ENCODE peak calls at places on chromosome 17, in nine cellular contexts. One of them, this sample, is unnamed.
A peak's percentile ranks its signal among the peaks of the same experiment; 100 is the strongest.

GRCh38 chr17:48052956-48053757 is 5.0 kb downstream of the NFE2L1 start:
- DNase-seq in OCI-LY7: no peak
- DNase-seq in neural crest cell: no peak
- DNase-seq in cardiac fibroblast: peak; percentile 75
- DNase-seq in astrocyte: no peak
- DNase-seq in AG09319: no peak
- DNase-seq in cardiac muscle cell: peak; percentile 76
- DNase-seq in progenitor cell of endocrine pancreas: no peak
- DNase-seq in heart left ventricle: peak; percentile 93
- DNase-seq in this sample: no peak

GRCh38 chr17:28471531-28472342 is 1.7 kb upstream of the SLC13A2 start:
- DNase-seq in neural crest cell: no peak
- DNase-seq in astrocyte: no peak
- DNase-seq in OCI-LY7: no peak
- DNase-seq in heart left ventricle: no peak
- DNase-seq in cardiac muscle cell: no peak
- DNase-seq in progenitor cell of endocrine pancreas: no peak
- DNase-seq in AG09319: no peak
- DNase-seq in cardiac fibroblast: no peak
- DNase-seq in this sample: no peak

GRCh38 chr17:19769946-19770652 is 22.0 kb upstream of the ALDH3A1 start:
- DNase-seq in cardiac fibroblast: peak; percentile 50
- DNase-seq in heart left ventricle: no peak
- DNase-seq in astrocyte: peak; percentile 63
- DNase-seq in neural crest cell: no peak
- DNase-seq in OCI-LY7: no peak
- DNase-seq in AG09319: peak; percentile 23
- DNase-seq in progenitor cell of endocrine pancreas: no peak
- DNase-seq in cardiac muscle cell: no peak
- DNase-seq in this sample: no peak

GRCh38 chr17:806346-807145 is 24.4 kb downstream of the MRM3 start:
- DNase-seq in heart left ventricle: no peak
- DNase-seq in cardiac muscle cell: no peak
- DNase-seq in neural crest cell: no peak
- DNase-seq in progenitor cell of endocrine pancreas: no peak
- DNase-seq in cardiac fibroblast: no peak
- DNase-seq in AG09319: no peak
- DNase-seq in OCI-LY7: no peak
- DNase-seq in astrocyte: no peak
- DNase-seq in this sample: no peak

GRCh38 chr17:50240876-50241275 is 33.4 kb upstream of the TMEM92 start:
- DNase-seq in heart left ventricle: no peak
- DNase-seq in cardiac muscle cell: no peak
- DNase-seq in astrocyte: peak; percentile 80
- DNase-seq in AG09319: no peak
- DNase-seq in cardiac fibroblast: peak; percentile 69
- DNase-seq in OCI-LY7: no peak
- DNase-seq in neural crest cell: no peak
- DNase-seq in progenitor cell of endocrine pancreas: no peak
- DNase-seq in this sample: no peak

GRCh38 chr17:37359682-37360188 is 16.1 kb upstream of the C17orf78 start:
- DNase-seq in OCI-LY7: no peak
- DNase-seq in progenitor cell of endocrine pancreas: no peak
- DNase-seq in astrocyte: no peak
- DNase-seq in cardiac muscle cell: no peak
- DNase-seq in cardiac fibroblast: no peak
- DNase-seq in heart left ventricle: no peak
- DNase-seq in neural crest cell: no peak
- DNase-seq in AG09319: no peak
- DNase-seq in this sample: no peak

GRCh38 chr17:74212262-74212912 is 984 bp upstream of the TTYH2 start:
- DNase-seq in AG09319: no peak
- DNase-seq in progenitor cell of endocrine pancreas: no peak
- DNase-seq in cardiac fibroblast: no peak
- DNase-seq in astrocyte: peak; percentile 20
- DNase-seq in neural crest cell: no peak
- DNase-seq in cardiac muscle cell: no peak
- DNase-seq in OCI-LY7: no peak
- DNase-seq in heart left ventricle: peak; percentile 54
- DNase-seq in this sample: peak; percentile 30

GRCh38 chr17:76772842-76773521 is 35.1 kb downstream of the MFSD11 start:
- DNase-seq in astrocyte: peak; percentile 86
- DNase-seq in progenitor cell of endocrine pancreas: no peak
- DNase-seq in neural crest cell: no peak
- DNase-seq in heart left ventricle: no peak
- DNase-seq in cardiac muscle cell: peak; percentile 51
- DNase-seq in OCI-LY7: peak; percentile 50
- DNase-seq in AG09319: peak; percentile 74
- DNase-seq in cardiac fibroblast: peak; percentile 70
- DNase-seq in this sample: no peak

GRCh38 chr17:42288985-42289862 is 926 bp downstream of the STAT5A start:
- DNase-seq in AG09319: no peak
- DNase-seq in heart left ventricle: peak; percentile 62
- DNase-seq in OCI-LY7: no peak
- DNase-seq in progenitor cell of endocrine pancreas: no peak
- DNase-seq in cardiac muscle cell: no peak
- DNase-seq in cardiac fibroblast: no peak
- DNase-seq in neural crest cell: no peak
- DNase-seq in astrocyte: no peak
- DNase-seq in this sample: peak; percentile 50

GRCh38 chr17:32259596-32259995 is 6.0 kb upstream of the RHBDL3 start:
- DNase-seq in astrocyte: peak; percentile 70
- DNase-seq in OCI-LY7: no peak
- DNase-seq in cardiac fibroblast: peak; percentile 54
- DNase-seq in neural crest cell: no peak
- DNase-seq in heart left ventricle: no peak
- DNase-seq in AG09319: no peak
- DNase-seq in progenitor cell of endocrine pancreas: no peak
- DNase-seq in cardiac muscle cell: no peak
- DNase-seq in this sample: no peak

GRCh38 chr17:29045026-29045425 is 2.1 kb downstream of the PIPOX start:
- DNase-seq in OCI-LY7: no peak
- DNase-seq in cardiac muscle cell: no peak
- DNase-seq in AG09319: no peak
- DNase-seq in neural crest cell: no peak
- DNase-seq in heart left ventricle: no peak
- DNase-seq in progenitor cell of endocrine pancreas: no peak
- DNase-seq in astrocyte: no peak
- DNase-seq in cardiac fibroblast: no peak
- DNase-seq in this sample: no peak

GRCh38 chr17:39812466-39812865 is 51.6 kb downstream of the IKZF3 start:
- DNase-seq in cardiac muscle cell: no peak
- DNase-seq in cardiac fibroblast: no peak
- DNase-seq in heart left ventricle: no peak
- DNase-seq in OCI-LY7: no peak
- DNase-seq in neural crest cell: no peak
- DNase-seq in AG09319: no peak
- DNase-seq in astrocyte: no peak
- DNase-seq in progenitor cell of endocrine pancreas: no peak
- DNase-seq in this sample: no peak

GRCh38 chr17:59856859-59857794 is 35.6 kb downstream of the TUBD1 start:
- DNase-seq in cardiac muscle cell: no peak
- DNase-seq in progenitor cell of endocrine pancreas: no peak
- DNase-seq in OCI-LY7: no peak
- DNase-seq in AG09319: no peak
- DNase-seq in heart left ventricle: no peak
- DNase-seq in cardiac fibroblast: peak; percentile 18
- DNase-seq in astrocyte: no peak
- DNase-seq in neural crest cell: no peak
- DNase-seq in this sample: no peak

GRCh38 chr17:59858167-59858790 is 34.5 kb downstream of the TUBD1 start:
- DNase-seq in AG09319: peak; percentile 40
- DNase-seq in cardiac fibroblast: peak; percentile 28
- DNase-seq in OCI-LY7: no peak
- DNase-seq in neural crest cell: no peak
- DNase-seq in heart left ventricle: no peak
- DNase-seq in cardiac muscle cell: no peak
- DNase-seq in astrocyte: peak; percentile 23
- DNase-seq in progenitor cell of endocrine pancreas: no peak
- DNase-seq in this sample: no peak

GRCh38 chr17:59851431-59852375 is 41.0 kb downstream of the TUBD1 start:
- DNase-seq in astrocyte: peak; percentile 90
- DNase-seq in OCI-LY7: no peak
- DNase-seq in heart left ventricle: no peak
- DNase-seq in neural crest cell: no peak
- DNase-seq in progenitor cell of endocrine pancreas: no peak
- DNase-seq in cardiac fibroblast: peak; percentile 84
- DNase-seq in AG09319: peak; percentile 84
- DNase-seq in cardiac muscle cell: no peak
- DNase-seq in this sample: no peak

GRCh38 chr17:59848778-59849177 is 44.0 kb downstream of the TUBD1 start:
- DNase-seq in OCI-LY7: no peak
- DNase-seq in neural crest cell: no peak
- DNase-seq in astrocyte: no peak
- DNase-seq in progenitor cell of endocrine pancreas: no peak
- DNase-seq in cardiac muscle cell: no peak
- DNase-seq in AG09319: peak; percentile 63
- DNase-seq in heart left ventricle: peak; percentile 69
- DNase-seq in cardiac fibroblast: peak; percentile 85
- DNase-seq in this sample: peak; percentile 40

GRCh38 chr17:59853168-59853918 is 39.4 kb downstream of the TUBD1 start:
- DNase-seq in AG09319: peak; percentile 31
- DNase-seq in progenitor cell of endocrine pancreas: no peak
- DNase-seq in OCI-LY7: peak; percentile 95
- DNase-seq in cardiac fibroblast: peak; percentile 84
- DNase-seq in cardiac muscle cell: no peak
- DNase-seq in heart left ventricle: no peak
- DNase-seq in astrocyte: peak; percentile 95
- DNase-seq in neural crest cell: peak; percentile 11
- DNase-seq in this sample: no peak
- TF ChIP-seq CTCF in AG09319: peak; percentile 10
- TF ChIP-seq CTCF in progenitor cell of endocrine pancreas: peak; percentile 61
- TF ChIP-seq CTCF in OCI-LY7: peak; percentile 92
- TF ChIP-seq CTCF in cardiac fibroblast: peak; percentile 67
- TF ChIP-seq CTCF in cardiac muscle cell: peak; percentile 37
- TF ChIP-seq CTCF in heart left ventricle: no peak
- TF ChIP-seq CTCF in astrocyte: peak; percentile 79
- TF ChIP-seq CTCF in neural crest cell: peak; percentile 61
- TF ChIP-seq CTCF in this sample: no peak

GRCh38 chr17:79090503-79091372 is 16.1 kb downstream of the ENGASE start:
- DNase-seq in AG09319: no peak
- DNase-seq in astrocyte: peak; percentile 4
- DNase-seq in OCI-LY7: no peak
- DNase-seq in cardiac fibroblast: peak; percentile 24
- DNase-seq in cardiac muscle cell: no peak
- DNase-seq in progenitor cell of endocrine pancreas: no peak
- DNase-seq in heart left ventricle: no peak
- DNase-seq in neural crest cell: no peak
- DNase-seq in this sample: no peak
- TF ChIP-seq CTCF in AG09319: peak; percentile 28
- TF ChIP-seq CTCF in astrocyte: peak; percentile 10
- TF ChIP-seq CTCF in OCI-LY7: no peak
- TF ChIP-seq CTCF in cardiac fibroblast: peak; percentile 34
- TF ChIP-seq CTCF in cardiac muscle cell: peak; percentile 61
- TF ChIP-seq CTCF in progenitor cell of endocrine pancreas: no peak
- TF ChIP-seq CTCF in heart left ventricle: no peak
- TF ChIP-seq CTCF in neural crest cell: no peak
- TF ChIP-seq CTCF in this sample: no peak

DNA sequence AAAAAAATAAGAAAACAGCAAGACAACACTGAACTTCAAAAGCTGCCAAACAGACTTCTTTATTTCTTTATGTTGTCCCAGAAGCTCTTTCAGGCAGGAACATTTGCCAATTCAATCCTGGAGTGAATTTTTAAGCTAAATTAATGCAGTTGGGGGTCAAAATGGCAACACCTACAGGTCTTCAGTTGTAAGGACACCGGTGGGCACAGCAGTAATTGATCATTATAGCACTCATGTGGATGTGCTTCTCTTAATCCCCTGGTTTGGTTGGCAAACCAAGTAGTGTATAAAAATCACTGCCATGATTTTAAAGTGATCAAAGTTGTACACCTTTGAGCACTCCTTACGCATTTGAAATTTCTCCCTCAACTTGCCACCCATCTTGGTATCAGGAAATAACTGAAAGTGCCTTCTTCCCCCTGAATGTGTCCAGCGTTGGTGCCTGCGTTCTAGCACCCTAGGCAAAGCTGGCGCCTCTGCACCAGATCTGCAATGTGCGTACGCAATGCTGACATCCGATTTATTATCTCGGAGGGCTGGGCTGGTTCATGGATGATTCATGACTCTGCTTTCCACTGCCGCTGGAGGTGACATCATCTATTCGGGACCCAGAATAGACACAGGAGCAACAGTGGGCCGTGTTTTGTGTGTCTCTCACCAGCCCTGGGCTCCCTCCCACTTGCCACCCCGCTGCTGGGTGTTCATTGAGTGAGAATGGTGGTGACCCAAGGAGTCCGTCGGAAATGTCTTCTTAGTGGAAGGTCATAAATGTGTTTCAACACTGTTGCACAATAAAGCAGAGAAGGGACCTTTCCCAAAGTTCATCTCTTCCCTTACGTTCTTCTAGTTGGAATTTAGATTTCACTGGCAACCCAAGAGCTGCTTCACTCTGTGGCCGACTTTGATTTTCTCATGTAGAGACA is 203.4 kb downstream of the CCDC182 start:
- DNase-seq in AG09319: no peak
- DNase-seq in OCI-LY7: no peak
- DNase-seq in neural crest cell: no peak
- DNase-seq in progenitor cell of endocrine pancreas: no peak
- DNase-seq in cardiac fibroblast: peak; percentile 91
- DNase-seq in astrocyte: peak; percentile 89
- DNase-seq in heart left ventricle: peak; percentile 82
- DNase-seq in cardiac muscle cell: no peak
- DNase-seq in this sample: no peak
- TF ChIP-seq CTCF in AG09319: no peak
- TF ChIP-seq CTCF in OCI-LY7: peak; percentile 51
- TF ChIP-seq CTCF in neural crest cell: no peak
- TF ChIP-seq CTCF in progenitor cell of endocrine pancreas: peak; percentile 6
- TF ChIP-seq CTCF in cardiac fibroblast: no peak
- TF ChIP-seq CTCF in astrocyte: no peak
- TF ChIP-seq CTCF in heart left ventricle: no peak
- TF ChIP-seq CTCF in cardiac muscle cell: no peak
- TF ChIP-seq CTCF in this sample: no peak

GRCh38 chr17:79984877-79985276 is 50.8 kb downstream of the TBC1D16 start:
- DNase-seq in neural crest cell: no peak
- DNase-seq in heart left ventricle: no peak
- DNase-seq in progenitor cell of endocrine pancreas: no peak
- DNase-seq in cardiac fibroblast: no peak
- DNase-seq in OCI-LY7: no peak
- DNase-seq in astrocyte: no peak
- DNase-seq in AG09319: no peak
- DNase-seq in cardiac muscle cell: no peak
- DNase-seq in this sample: no peak
- TF ChIP-seq CTCF in neural crest cell: no peak
- TF ChIP-seq CTCF in heart left ventricle: no peak
- TF ChIP-seq CTCF in progenitor cell of endocrine pancreas: no peak
- TF ChIP-seq CTCF in cardiac fibroblast: no peak
- TF ChIP-seq CTCF in OCI-LY7: no peak
- TF ChIP-seq CTCF in astrocyte: no peak
- TF ChIP-seq CTCF in AG09319: no peak
- TF ChIP-seq CTCF in cardiac muscle cell: no peak
- TF ChIP-seq CTCF in this sample: no peak

GRCh38 chr17:2395258-2396170 is 5.3 kb downstream of the MNT start:
- DNase-seq in heart left ventricle: peak; percentile 62
- DNase-seq in cardiac muscle cell: peak; percentile 49
- DNase-seq in OCI-LY7: no peak
- DNase-seq in astrocyte: no peak
- DNase-seq in cardiac fibroblast: peak; percentile 45
- DNase-seq in AG09319: no peak
- DNase-seq in progenitor cell of endocrine pancreas: no peak
- DNase-seq in neural crest cell: no peak
- DNase-seq in this sample: no peak
- TF ChIP-seq CTCF in heart left ventricle: no peak
- TF ChIP-seq CTCF in cardiac muscle cell: no peak
- TF ChIP-seq CTCF in OCI-LY7: no peak
- TF ChIP-seq CTCF in astrocyte: no peak
- TF ChIP-seq CTCF in cardiac fibroblast: peak; percentile 4
- TF ChIP-seq CTCF in AG09319: no peak
- TF ChIP-seq CTCF in progenitor cell of endocrine pancreas: no peak
- TF ChIP-seq CTCF in neural crest cell: no peak
- TF ChIP-seq CTCF in this sample: no peak